ENCODE peak calls at places on chromosome 6, in five cellular contexts. H is bronchial epithelial cell, G is LoVo, P is COR-L47, Q is type B pancreatic cell. K is an unnamed sample.

GRCh38 chr6:55180258-55180657 is 5.9 kb downstream of the HCRTR2 start:
- DNase-seq in H (no peak), G (no peak), P (no peak), Q (no peak), K (no peak)

GRCh38 chr6:26159417-26160273 is 72.4 kb downstream of the HFE start:
- DNase-seq in H (no peak), G (no peak), P (no peak), Q (no peak), K (no peak)

GRCh38 chr6:140988780-140989179 is 1143.9 kb upstream of the GJE1 start:
- DNase-seq in H (no peak), G (peak; percentile 11), P (no peak), Q (no peak), K (no peak)

GRCh38 chr6:108944707-108945685 is 96.8 kb downstream of the ARMC2 start:
- DNase-seq in H (peak; percentile 68), G (no peak), P (no peak), Q (no peak), K (no peak)

GRCh38 chr6:155125916-155126315 is 130.8 kb downstream of the TIAM2 start:
- DNase-seq in H (no peak), G (no peak), P (no peak), Q (no peak), K (no peak)

GRCh38 chr6:7561153-7561964 is 19.9 kb downstream of the DSP start:
- DNase-seq in H (peak; percentile 88), G (peak; percentile 27), P (peak; percentile 91), Q (no peak), K (no peak)

GRCh38 chr6:35790683-35791082 is 6.4 kb downstream of the CLPS start:
- DNase-seq in H (no peak), G (no peak), P (no peak), Q (no peak), K (no peak)

GRCh38 chr6:109455161-109455501 is 441 bp downstream of the MICAL1 start:
- DNase-seq in H (no peak), G (peak; percentile 15), P (no peak), Q (no peak), K (peak; percentile 28)

GRCh38 chr6:54053893-54054391 is 57.3 kb upstream of the MLIP start:
- DNase-seq in H (peak; percentile 99), G (peak; percentile 51), P (no peak), Q (no peak), K (no peak)

GRCh38 chr6:142155895-142156757 is 9.1 kb downstream of the VTA1 start:
- DNase-seq in H (peak; percentile 41), G (peak; percentile 36), P (no peak), Q (no peak), K (no peak)

GRCh38 chr6:5906340-5906670 is 100.4 kb downstream of the NRN1 start:
- DNase-seq in H (no peak), G (no peak), P (no peak), Q (no peak), K (no peak)

GRCh38 chr6:33298773-33299236 is at the start of gene RGL2:
- DNase-seq in H (peak; percentile 32), G (no peak), P (peak; percentile 67), Q (no peak), K (peak; percentile 56)

GRCh38 chr6:109580519-109580918 is 97.5 kb upstream of the ZBTB24 start:
- DNase-seq in H (peak; percentile 44), G (no peak), P (no peak), Q (no peak), K (no peak)

GRCh38 chr6:92790381-92790780 is 629.0 kb downstream of the EPHA7 start:
- DNase-seq in H (no peak), G (no peak), P (no peak), Q (no peak), K (no peak)

GRCh38 chr6:39389372-39389767 is 66.9 kb upstream of the KCNK16 start:
- DNase-seq in H (peak; percentile 17), G (no peak), P (no peak), Q (no peak), K (no peak)